ENCODE peak calls at places on chromosome 11, in seven cellular contexts. X is cardiac muscle cell, V is suprapubic skin, E is neural progenitor cell, Q is sigmoid colon, K is astrocyte, W is brain microvascular endothelial cell. C is an unnamed sample. For H3K36me3, the result is how much of the 10 kb centered on the place peaks cover.

GRCh38 chr11:2564008-2564530 is 119.3 kb downstream of the KCNQ1 start:
- DNase-seq in E (no peak), W (no peak), Q (peak), K (no peak), V (peak), X (no peak), C (no peak)

GRCh38 chr11:12389676-12390075 is 12.3 kb downstream of the PARVA start:
- DNase-seq in E (no peak), K (no peak), V (no peak), Q (no peak), X (no peak), W (no peak), C (peak)

GRCh38 chr11:77287615-77288273 is 13.7 kb downstream of the GDPD4 start:
- DNase-seq in W (peak), Q (no peak), E (no peak), V (no peak), K (peak), X (peak), C (peak)

GRCh38 chr11:77590194-77590591 is 440 bp downstream of the AQP11 start:
- DNase-seq in X (peak), K (peak), E (peak), V (peak), Q (peak), W (peak), C (peak)

GRCh38 chr11:2774173-2775082 is 74.6 kb upstream of the KCNQ1OT1 start:
- DNase-seq in K (no peak), W (no peak), Q (no peak), V (peak), X (no peak), E (no peak), C (no peak)

GRCh38 chr11:17384002-17384511 is 4.4 kb downstream of the KCNJ11 start:
- DNase-seq in K (peak), E (peak), X (peak), W (peak), V (peak), Q (peak), C (peak)

GRCh38 chr11:61104963-61105362 is 2.7 kb downstream of the CD5 start:
- DNase-seq in K (no peak), Q (peak), X (no peak), W (no peak), V (no peak), E (no peak), C (no peak)

GRCh38 chr11:36376888-36377758 is 81.0 kb downstream of the PRR5L start:
- DNase-seq in K (peak), X (peak), V (peak), Q (peak), W (peak), E (peak), C (no peak)

GRCh38 chr11:13316528-13316961 is 39.0 kb downstream of the BMAL1 start:
- DNase-seq in V (peak), Q (no peak), X (peak), W (peak), K (peak), E (no peak), C (peak)

GRCh38 chr11:46673713-46674462 is 26.5 kb downstream of the ARHGAP1 start:
- DNase-seq in W (no peak), E (no peak), V (no peak), X (no peak), Q (peak), K (no peak), C (no peak)

GRCh38 chr11:75667831-75668507 is 869 bp downstream of the MAP6 start:
- DNase-seq in Q (peak), E (peak), X (peak), W (peak), V (no peak), K (peak), C (peak)

GRCh38 chr11:68372625-68373024 is 60.2 kb downstream of the LRP5 start:
- DNase-seq in Q (no peak), E (no peak), V (no peak), W (no peak), K (no peak), X (no peak), C (no peak)

GRCh38 chr11:6152126-6152525 is 18.0 kb downstream of the OR52B2 start:
- DNase-seq in X (no peak), K (no peak), Q (no peak), E (no peak), V (no peak), W (no peak), C (no peak)

GRCh38 chr11:47413908-47414684 is 5.7 kb downstream of the SLC39A13 start:
- DNase-seq in X (peak), Q (peak), W (peak), K (peak), E (peak), V (no peak), C (no peak)

GRCh38 chr11:45754261-45754709 is 50.7 kb upstream of the SLC35C1 start:
- DNase-seq in V (no peak), X (peak), K (peak), Q (no peak), W (peak), E (no peak), C (peak)

GRCh38 chr11:17014774-17015638 is 792 bp upstream of the PLEKHA7 start:
- DNase-seq in V (no peak), E (peak), W (peak), X (peak), Q (peak), K (peak), C (peak)

GRCh38 chr11:112841719-112842118 is 119.5 kb upstream of the NCAM1 start:
- DNase-seq in K (no peak), E (no peak), W (no peak), V (no peak), X (no peak), Q (no peak), C (no peak)

GRCh38 chr11:77249427-77249826 is 52.1 kb downstream of the GDPD4 start:
- DNase-seq in X (no peak), V (no peak), K (peak), Q (no peak), W (no peak), E (no peak), C (peak)

GRCh38 chr11:26558191-26558590 is 13.9 kb downstream of the MUC15 start:
- DNase-seq in X (no peak), K (no peak), E (no peak), W (no peak), V (no peak), Q (no peak), C (no peak)

DNA sequence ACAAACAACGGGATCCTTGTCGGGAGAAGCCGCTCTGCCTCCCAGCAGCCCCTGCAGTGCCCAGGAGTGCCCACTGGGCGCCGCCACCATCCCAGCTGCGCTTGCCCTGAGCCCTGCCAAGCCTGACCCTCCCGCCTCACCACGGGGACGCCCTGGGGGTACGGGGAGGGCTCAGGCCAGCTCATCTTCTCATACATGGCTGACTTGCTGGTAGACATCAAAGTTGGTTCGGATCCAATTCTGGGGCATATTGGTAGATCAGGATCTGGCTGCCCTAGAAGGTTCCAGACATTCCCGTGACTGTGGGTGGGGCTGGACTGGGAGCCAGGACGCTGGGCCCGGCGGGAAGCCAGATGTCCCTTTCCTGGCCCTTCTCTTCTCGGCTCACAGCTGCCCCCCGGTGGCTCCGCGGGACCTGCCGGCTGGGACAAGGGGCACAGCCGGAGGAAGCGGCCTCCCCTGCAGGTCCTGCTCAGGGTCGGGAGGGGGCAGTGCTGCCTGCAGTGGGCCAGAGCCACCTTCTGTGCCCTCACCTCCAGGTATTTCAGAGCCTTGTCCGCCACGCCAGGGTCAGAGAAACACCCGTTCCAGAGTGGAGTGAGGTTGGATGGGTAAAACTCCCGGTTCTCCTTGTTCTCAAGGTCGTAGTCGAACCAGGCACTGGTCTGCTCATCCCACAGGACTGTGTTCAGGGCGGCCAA is 10.6 kb upstream of the TREH start:
- DNase-seq in E (peak), X (peak), W (peak), V (peak), Q (peak), K (peak), C (peak)
- H3K4me3 ChIP-seq in E (peak), X (peak), W (peak), V (peak), Q (peak), K (peak), C (peak)

GRCh38 chr11:44130751-44131150 is 35.3 kb downstream of the EXT2 start:
- DNase-seq in E (no peak), W (peak), K (no peak), Q (no peak), X (no peak), V (no peak), C (no peak)

GRCh38 chr11:44136176-44136945 is 40.9 kb downstream of the EXT2 start:
- DNase-seq in V (no peak), Q (no peak), X (peak), W (no peak), K (peak), E (no peak), C (no peak)

GRCh38 chr11:44133335-44133946 is 38.0 kb downstream of the EXT2 start:
- DNase-seq in E (peak), V (no peak), W (peak), Q (no peak), K (peak), X (peak), C (peak)

GRCh38 chr11:44138286-44138685 is 42.8 kb downstream of the EXT2 start:
- DNase-seq in K (peak), Q (no peak), E (no peak), X (no peak), W (no peak), V (no peak), C (no peak)

GRCh38 chr11:44134625-44135024 is 39.1 kb downstream of the EXT2 start:
- DNase-seq in V (no peak), E (no peak), W (no peak), Q (no peak), X (no peak), K (no peak), C (no peak)
- H3K36me3 ChIP-seq in V (under half), E (under half), W (under half), Q (under half), X (under half), K (under half), C (under half)

DNA sequence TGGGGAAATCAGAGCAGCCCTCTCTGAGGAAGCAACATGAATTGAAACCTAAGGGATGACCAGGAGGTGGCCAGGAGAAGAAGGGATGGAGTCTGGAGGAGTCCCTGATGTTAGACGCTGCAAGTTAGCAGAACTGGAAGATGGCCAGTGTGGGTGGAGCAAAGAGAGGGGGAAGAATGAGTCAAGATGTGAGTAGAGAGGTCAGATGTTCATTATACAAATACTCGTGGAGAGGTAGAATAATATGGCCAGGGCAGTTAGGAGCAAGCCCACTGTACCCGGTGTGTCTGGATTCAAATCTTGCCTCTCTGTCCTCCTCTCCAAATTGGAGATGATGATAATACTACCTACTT is 242.0 kb downstream of the TENM4 start:
- DNase-seq in V (no peak), X (peak), E (no peak), W (peak), K (no peak), Q (no peak), C (peak)
- TF ChIP-seq CTCF in V (no peak), X (no peak), E (no peak), W (no peak), K (no peak), Q (no peak), C (no peak)

GRCh38 chr11:65541093-65542010 is 16.5 kb downstream of the SCYL1 start:
- DNase-seq in V (no peak), K (no peak), E (no peak), Q (peak), W (no peak), X (no peak), C (peak)
- H3K4me3 ChIP-seq in V (peak), K (no peak), E (peak), Q (peak), W (peak), X (peak), C (peak)

GRCh38 chr11:9711454-9712307 is 47.8 kb downstream of the SWAP70 start:
- DNase-seq in E (no peak), X (no peak), K (no peak), V (no peak), W (no peak), Q (no peak), C (no peak)
- H3K36me3 ChIP-seq in E (under half), X (under half), K (under half), V (under half), W (under half), Q (under half), C (under half)

DNA sequence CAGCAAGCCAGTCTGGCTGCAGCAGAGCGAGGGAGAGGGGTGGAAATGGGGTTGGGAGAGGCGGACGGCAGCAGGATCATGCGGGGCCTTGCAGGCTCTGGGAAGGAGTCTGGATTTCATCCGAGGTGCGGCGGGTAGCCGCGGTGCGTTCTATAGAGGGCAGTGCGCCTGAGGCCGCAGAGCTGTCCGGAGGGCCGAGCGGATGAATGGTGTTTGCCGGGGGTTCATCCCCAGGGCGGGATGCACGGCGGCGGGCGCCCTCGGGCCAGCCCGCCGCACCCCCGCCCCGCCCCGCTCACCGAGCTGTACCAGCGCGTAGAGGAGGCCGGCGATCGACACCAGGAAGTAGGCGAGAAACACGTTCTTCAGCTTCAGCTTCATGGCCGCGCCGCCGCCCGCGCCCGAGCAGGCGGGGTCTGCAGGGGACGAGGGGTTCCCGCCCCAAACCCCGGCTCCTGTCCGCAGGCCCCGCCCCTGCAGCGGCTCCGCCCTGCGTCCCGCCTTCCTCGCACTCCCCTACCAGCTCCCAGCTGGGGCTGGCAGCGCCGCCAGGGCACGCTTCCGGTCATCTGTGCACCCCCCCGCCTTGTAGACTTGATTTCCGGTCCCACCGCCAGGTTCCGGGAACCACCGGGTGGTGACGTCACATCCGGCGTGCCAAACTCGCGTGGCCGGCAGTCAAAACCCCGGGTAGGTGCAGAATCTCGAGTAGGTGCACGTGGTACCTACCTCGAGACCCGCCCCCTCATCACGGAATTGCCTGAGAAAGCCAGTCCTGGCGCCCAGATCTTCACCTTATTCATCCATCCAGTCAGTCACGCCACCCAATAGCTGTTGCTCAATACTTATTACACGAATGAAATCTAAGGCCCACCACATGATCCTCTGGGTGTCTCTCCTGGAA is at the start of gene B3GAT3:
- DNase-seq in W (peak), V (peak), X (peak), Q (peak), E (peak), K (peak), C (peak)
- TF ChIP-seq CTCF in W (peak), V (no peak), X (no peak), Q (no peak), E (peak), K (no peak), C (no peak)

GRCh38 chr11:63491240-63491587 is 247 bp upstream of the PLAAT5 start:
- DNase-seq in X (no peak), E (no peak), K (no peak), Q (no peak), W (no peak), V (no peak), C (no peak)

GRCh38 chr11:63491614-63492372 is 826 bp upstream of the PLAAT5 start:
- DNase-seq in V (no peak), X (peak), W (peak), K (peak), E (peak), Q (no peak), C (no peak)

GRCh38 chr11:63492441-63492840 is 1.5 kb upstream of the PLAAT5 start:
- DNase-seq in V (no peak), X (no peak), E (no peak), W (no peak), K (no peak), Q (no peak), C (no peak)

GRCh38 chr11:63494936-63495335 is 4.0 kb upstream of the PLAAT5 start:
- DNase-seq in X (no peak), W (no peak), Q (no peak), E (no peak), K (no peak), V (no peak), C (no peak)

GRCh38 chr11:63493127-63493526 is 2.2 kb upstream of the PLAAT5 start:
- DNase-seq in V (no peak), W (no peak), X (no peak), E (no peak), K (no peak), Q (no peak), C (no peak)
- H3K4me3 ChIP-seq in V (no peak), W (no peak), X (no peak), E (no peak), K (no peak), Q (no peak), C (no peak)